ENCODE peak calls at places on chromosomes 16 and 17, in five cellular contexts. One of them, this sample, is unnamed.
A peak's percentile ranks its signal among the peaks of the same experiment; 100 is the strongest.

GRCh38 chr17:42670199-42670924 is 6.4 kb downstream of the PLEKHH3 start:
- DNase-seq in omental fat pad: no peak
- DNase-seq in fibroblast of lung: no peak
- DNase-seq in nephron progenitor cell: peak; percentile 74
- DNase-seq in cardiac muscle cell: no peak
- DNase-seq in this sample: no peak

GRCh38 chr17:8318010-8318409 is 8.0 kb downstream of the ARHGEF15 start:
- DNase-seq in fibroblast of lung: no peak
- DNase-seq in omental fat pad: no peak
- DNase-seq in cardiac muscle cell: no peak
- DNase-seq in nephron progenitor cell: no peak
- DNase-seq in this sample: no peak

GRCh38 chr17:2723505-2723996 is 12.0 kb upstream of the CLUH start:
- DNase-seq in fibroblast of lung: no peak
- DNase-seq in omental fat pad: no peak
- DNase-seq in cardiac muscle cell: no peak
- DNase-seq in nephron progenitor cell: no peak
- DNase-seq in this sample: no peak

GRCh38 chr17:63171428-63172205 is 205.6 kb downstream of the TANC2 start:
- DNase-seq in nephron progenitor cell: no peak
- DNase-seq in fibroblast of lung: peak; percentile 63
- DNase-seq in omental fat pad: no peak
- DNase-seq in cardiac muscle cell: peak; percentile 46
- DNase-seq in this sample: peak; percentile 27

GRCh38 chr16:59067207-59067606 is 333.1 kb upstream of the GOT2 start:
- DNase-seq in fibroblast of lung: no peak
- DNase-seq in cardiac muscle cell: peak; percentile 0
- DNase-seq in omental fat pad: no peak
- DNase-seq in nephron progenitor cell: no peak
- DNase-seq in this sample: no peak

GRCh38 chr17:44820631-44821196 is 9.4 kb downstream of the GJC1 start:
- DNase-seq in nephron progenitor cell: no peak
- DNase-seq in omental fat pad: no peak
- DNase-seq in fibroblast of lung: peak; percentile 83
- DNase-seq in cardiac muscle cell: peak; percentile 76
- DNase-seq in this sample: peak; percentile 35

GRCh38 chr16:64586756-64587155 is 535.1 kb downstream of the CDH11 start:
- DNase-seq in omental fat pad: no peak
- DNase-seq in fibroblast of lung: peak; percentile 9
- DNase-seq in cardiac muscle cell: no peak
- DNase-seq in nephron progenitor cell: no peak
- DNase-seq in this sample: no peak

GRCh38 chr17:55433629-55434422 is 12.2 kb upstream of the MMD start:
- DNase-seq in omental fat pad: no peak
- DNase-seq in fibroblast of lung: peak; percentile 99
- DNase-seq in nephron progenitor cell: no peak
- DNase-seq in cardiac muscle cell: peak; percentile 98
- DNase-seq in this sample: no peak

GRCh38 chr17:82754297-82755208 is 2.7 kb downstream of the TBCD start:
- DNase-seq in fibroblast of lung: no peak
- DNase-seq in omental fat pad: no peak
- DNase-seq in nephron progenitor cell: peak; percentile 52
- DNase-seq in cardiac muscle cell: no peak
- DNase-seq in this sample: no peak

GRCh38 chr17:58595194-58595792 is 80.9 kb upstream of the MTMR4 start:
- DNase-seq in nephron progenitor cell: no peak
- DNase-seq in omental fat pad: no peak
- DNase-seq in cardiac muscle cell: no peak
- DNase-seq in fibroblast of lung: no peak
- DNase-seq in this sample: no peak
- TF ChIP-seq CTCF in nephron progenitor cell: no peak
- TF ChIP-seq CTCF in omental fat pad: no peak
- TF ChIP-seq CTCF in cardiac muscle cell: no peak
- TF ChIP-seq CTCF in fibroblast of lung: no peak
- TF ChIP-seq CTCF in this sample: no peak

GRCh38 chr17:67015001-67015400 is 29.4 kb upstream of the CACNG1 start:
- DNase-seq in nephron progenitor cell: no peak
- DNase-seq in fibroblast of lung: no peak
- DNase-seq in cardiac muscle cell: no peak
- DNase-seq in omental fat pad: no peak
- DNase-seq in this sample: no peak
- TF ChIP-seq CTCF in nephron progenitor cell: no peak
- TF ChIP-seq CTCF in fibroblast of lung: no peak
- TF ChIP-seq CTCF in cardiac muscle cell: no peak
- TF ChIP-seq CTCF in omental fat pad: no peak
- TF ChIP-seq CTCF in this sample: no peak

GRCh38 chr16:73172621-73173312 is 124.8 kb upstream of the ZFHX3 start:
- DNase-seq in fibroblast of lung: peak; percentile 98
- DNase-seq in omental fat pad: no peak
- DNase-seq in nephron progenitor cell: peak; percentile 41
- DNase-seq in cardiac muscle cell: peak; percentile 97
- DNase-seq in this sample: no peak
- TF ChIP-seq CTCF in fibroblast of lung: peak; percentile 52
- TF ChIP-seq CTCF in omental fat pad: no peak
- TF ChIP-seq CTCF in nephron progenitor cell: peak; percentile 46
- TF ChIP-seq CTCF in cardiac muscle cell: peak; percentile 50
- TF ChIP-seq CTCF in this sample: peak; percentile 1

GRCh38 chr17:66228887-66229782 is at the start of gene APOH:
- DNase-seq in nephron progenitor cell: no peak
- DNase-seq in cardiac muscle cell: no peak
- DNase-seq in fibroblast of lung: no peak
- DNase-seq in omental fat pad: no peak
- DNase-seq in this sample: no peak

GRCh38 chr17:66230918-66231543 is 1.8 kb upstream of the APOH start:
- DNase-seq in omental fat pad: no peak
- DNase-seq in nephron progenitor cell: no peak
- DNase-seq in fibroblast of lung: peak; percentile 12
- DNase-seq in cardiac muscle cell: no peak
- DNase-seq in this sample: no peak

GRCh38 chr17:66235377-66235994 is 6.3 kb upstream of the APOH start:
- DNase-seq in nephron progenitor cell: no peak
- DNase-seq in fibroblast of lung: no peak
- DNase-seq in cardiac muscle cell: no peak
- DNase-seq in omental fat pad: no peak
- DNase-seq in this sample: no peak

GRCh38 chr17:66229783-66230538 is 746 bp upstream of the APOH start:
- DNase-seq in cardiac muscle cell: no peak
- DNase-seq in fibroblast of lung: no peak
- DNase-seq in omental fat pad: no peak
- DNase-seq in nephron progenitor cell: no peak
- DNase-seq in this sample: no peak

DNA sequence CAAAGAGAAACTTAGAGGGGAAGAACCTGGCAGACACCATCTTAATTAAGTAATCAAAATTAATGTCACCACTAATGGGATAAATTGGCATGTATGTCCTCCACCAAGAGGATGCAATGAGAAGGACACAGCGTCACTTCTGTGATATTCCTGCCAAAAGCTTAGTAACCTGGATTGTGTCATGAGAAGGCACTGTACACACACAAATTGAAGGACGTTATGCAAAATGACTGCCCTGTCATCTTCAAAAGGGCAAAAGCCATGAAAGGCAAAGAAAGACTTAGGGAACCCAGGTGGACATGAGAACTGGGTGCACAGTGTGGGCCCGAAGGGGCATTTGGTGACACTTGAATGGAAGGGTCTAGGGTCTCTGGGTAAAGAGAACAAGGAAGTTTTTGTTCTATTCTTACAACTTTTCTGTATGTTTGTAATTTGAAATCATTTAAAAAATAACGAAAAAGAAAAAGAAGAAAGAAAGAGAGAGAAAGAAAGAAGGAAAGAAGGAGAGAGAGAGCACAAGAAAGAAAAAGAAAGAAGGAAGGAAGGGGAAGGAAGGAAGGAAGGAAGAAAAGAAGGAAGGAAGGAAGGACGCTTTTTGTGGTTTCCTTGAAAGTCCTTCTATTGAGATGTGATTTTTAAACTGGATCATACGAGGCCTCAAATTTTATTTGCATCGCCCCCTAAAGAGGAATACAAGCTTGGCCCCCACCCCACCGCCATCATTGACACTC is 4.0 kb upstream of the APOH start:
- DNase-seq in omental fat pad: no peak
- DNase-seq in nephron progenitor cell: no peak
- DNase-seq in fibroblast of lung: no peak
- DNase-seq in cardiac muscle cell: no peak
- DNase-seq in this sample: no peak
- TF ChIP-seq CTCF in omental fat pad: no peak
- TF ChIP-seq CTCF in nephron progenitor cell: no peak
- TF ChIP-seq CTCF in fibroblast of lung: no peak
- TF ChIP-seq CTCF in cardiac muscle cell: no peak
- TF ChIP-seq CTCF in this sample: no peak